ENCODE peak calls at places on chromosomes 3 and 15, in six cellular contexts. One of them, this sample, is unnamed.
A peak's percentile ranks its signal among the peaks of the same experiment; 100 is the strongest.

GRCh38 chr15:97085806-97086205 is 755.3 kb downstream of the NR2F2 start:
- DNase-seq in astrocyte of the spinal cord: no peak
- DNase-seq in endothelial cell: no peak
- DNase-seq in fibroblast of pulmonary artery: no peak
- DNase-seq in fibroblast of mammary gland: no peak
- DNase-seq in heart right ventricle: no peak
- DNase-seq in this sample: no peak

GRCh38 chr3:192063570-192063969 is 602.6 kb downstream of the PYDC2 start:
- DNase-seq in fibroblast of mammary gland: peak; percentile 16
- DNase-seq in heart right ventricle: peak; percentile 58
- DNase-seq in fibroblast of pulmonary artery: no peak
- DNase-seq in astrocyte of the spinal cord: peak; percentile 33
- DNase-seq in endothelial cell: no peak
- DNase-seq in this sample: no peak

GRCh38 chr15:78938608-78939488 is 6.0 kb downstream of the CTSH start:
- DNase-seq in fibroblast of mammary gland: no peak
- DNase-seq in endothelial cell: no peak
- DNase-seq in astrocyte of the spinal cord: no peak
- DNase-seq in heart right ventricle: no peak
- DNase-seq in fibroblast of pulmonary artery: no peak
- DNase-seq in this sample: no peak

GRCh38 chr15:45604321-45604720 is 17.1 kb downstream of the BLOC1S6 start:
- DNase-seq in endothelial cell: no peak
- DNase-seq in fibroblast of pulmonary artery: no peak
- DNase-seq in astrocyte of the spinal cord: no peak
- DNase-seq in fibroblast of mammary gland: no peak
- DNase-seq in heart right ventricle: no peak
- DNase-seq in this sample: no peak

GRCh38 chr15:25783607-25784131 is 79.5 kb downstream of the ATP10A start:
- DNase-seq in heart right ventricle: no peak
- DNase-seq in astrocyte of the spinal cord: peak; percentile 15
- DNase-seq in endothelial cell: peak; percentile 61
- DNase-seq in fibroblast of pulmonary artery: peak; percentile 25
- DNase-seq in fibroblast of mammary gland: peak; percentile 62
- DNase-seq in this sample: no peak

GRCh38 chr15:83845230-83845629 is 191.3 kb downstream of the ADAMTSL3 start:
- DNase-seq in endothelial cell: no peak
- DNase-seq in fibroblast of pulmonary artery: peak; percentile 96
- DNase-seq in astrocyte of the spinal cord: peak; percentile 25
- DNase-seq in fibroblast of mammary gland: peak; percentile 98
- DNase-seq in heart right ventricle: no peak
- DNase-seq in this sample: peak; percentile 94

GRCh38 chr3:71031914-71032521 is 551.5 kb downstream of the FOXP1 start:
- DNase-seq in fibroblast of mammary gland: no peak
- DNase-seq in fibroblast of pulmonary artery: peak; percentile 53
- DNase-seq in astrocyte of the spinal cord: no peak
- DNase-seq in endothelial cell: no peak
- DNase-seq in heart right ventricle: peak; percentile 14
- DNase-seq in this sample: no peak

GRCh38 chr3:152234657-152235375 is 33.9 kb upstream of the MBNL1 start:
- DNase-seq in astrocyte of the spinal cord: peak; percentile 30
- DNase-seq in fibroblast of pulmonary artery: no peak
- DNase-seq in endothelial cell: no peak
- DNase-seq in heart right ventricle: no peak
- DNase-seq in fibroblast of mammary gland: no peak
- DNase-seq in this sample: no peak

GRCh38 chr15:95152741-95153140 is 921.4 kb downstream of the MCTP2 start:
- DNase-seq in endothelial cell: no peak
- DNase-seq in fibroblast of mammary gland: no peak
- DNase-seq in heart right ventricle: no peak
- DNase-seq in astrocyte of the spinal cord: no peak
- DNase-seq in fibroblast of pulmonary artery: no peak
- DNase-seq in this sample: no peak

GRCh38 chr15:60704717-60705116 is 225.8 kb upstream of the ICE2 start:
- DNase-seq in heart right ventricle: no peak
- DNase-seq in endothelial cell: no peak
- DNase-seq in fibroblast of pulmonary artery: no peak
- DNase-seq in astrocyte of the spinal cord: no peak
- DNase-seq in fibroblast of mammary gland: no peak
- DNase-seq in this sample: no peak

GRCh38 chr3:105691633-105692032 is 177.2 kb downstream of the CBLB start:
- DNase-seq in fibroblast of mammary gland: peak; percentile 81
- DNase-seq in heart right ventricle: no peak
- DNase-seq in astrocyte of the spinal cord: no peak
- DNase-seq in endothelial cell: no peak
- DNase-seq in fibroblast of pulmonary artery: peak; percentile 32
- DNase-seq in this sample: no peak

GRCh38 chr3:106522397-106522796 is 653.6 kb upstream of the CBLB start:
- DNase-seq in fibroblast of mammary gland: no peak
- DNase-seq in endothelial cell: no peak
- DNase-seq in astrocyte of the spinal cord: no peak
- DNase-seq in heart right ventricle: no peak
- DNase-seq in fibroblast of pulmonary artery: no peak
- DNase-seq in this sample: no peak

GRCh38 chr3:148366743-148367410 is 330.8 kb upstream of the AGTR1 start:
- DNase-seq in endothelial cell: no peak
- DNase-seq in astrocyte of the spinal cord: peak; percentile 29
- DNase-seq in heart right ventricle: no peak
- DNase-seq in fibroblast of mammary gland: peak; percentile 30
- DNase-seq in fibroblast of pulmonary artery: peak; percentile 26
- DNase-seq in this sample: peak; percentile 62

GRCh38 chr3:105758451-105758850 is 110.4 kb downstream of the CBLB start:
- DNase-seq in fibroblast of mammary gland: no peak
- DNase-seq in heart right ventricle: no peak
- DNase-seq in endothelial cell: no peak
- DNase-seq in fibroblast of pulmonary artery: no peak
- DNase-seq in astrocyte of the spinal cord: no peak
- DNase-seq in this sample: no peak

GRCh38 chr3:49017978-49018706 is at the start of gene DALRD3:
- DNase-seq in astrocyte of the spinal cord: peak; percentile 55
- DNase-seq in fibroblast of mammary gland: peak; percentile 42
- DNase-seq in endothelial cell: peak; percentile 54
- DNase-seq in heart right ventricle: peak; percentile 73
- DNase-seq in fibroblast of pulmonary artery: peak; percentile 53
- DNase-seq in this sample: peak; percentile 72

GRCh38 chr3:4997946-4998345 is 18.7 kb downstream of the BHLHE40 start:
- DNase-seq in endothelial cell: no peak
- DNase-seq in heart right ventricle: no peak
- DNase-seq in fibroblast of pulmonary artery: no peak
- DNase-seq in astrocyte of the spinal cord: no peak
- DNase-seq in fibroblast of mammary gland: no peak
- DNase-seq in this sample: no peak

GRCh38 chr15:83066034-83066760 is 855 bp downstream of the BTBD1 start:
- DNase-seq in heart right ventricle: peak; percentile 11
- DNase-seq in astrocyte of the spinal cord: no peak
- DNase-seq in fibroblast of mammary gland: no peak
- DNase-seq in endothelial cell: no peak
- DNase-seq in fibroblast of pulmonary artery: no peak
- DNase-seq in this sample: peak; percentile 13

GRCh38 chr15:68552773-68553172 is 26.0 kb upstream of the CORO2B start:
- DNase-seq in fibroblast of pulmonary artery: no peak
- DNase-seq in heart right ventricle: no peak
- DNase-seq in endothelial cell: no peak
- DNase-seq in astrocyte of the spinal cord: peak; percentile 45
- DNase-seq in fibroblast of mammary gland: no peak
- DNase-seq in this sample: peak; percentile 61

GRCh38 chr3:143090486-143090885 is 29.1 kb upstream of the CHST2 start:
- DNase-seq in heart right ventricle: peak; percentile 13
- DNase-seq in fibroblast of pulmonary artery: no peak
- DNase-seq in fibroblast of mammary gland: no peak
- DNase-seq in endothelial cell: no peak
- DNase-seq in astrocyte of the spinal cord: no peak
- DNase-seq in this sample: no peak

GRCh38 chr3:119794971-119795612 is 13.2 kb downstream of the NR1I2 start:
- DNase-seq in astrocyte of the spinal cord: no peak
- DNase-seq in fibroblast of mammary gland: peak; percentile 15
- DNase-seq in fibroblast of pulmonary artery: peak; percentile 13
- DNase-seq in heart right ventricle: no peak
- DNase-seq in endothelial cell: no peak
- DNase-seq in this sample: peak; percentile 16

GRCh38 chr3:131091768-131092167 is 65.1 kb downstream of the NEK11 start:
- DNase-seq in astrocyte of the spinal cord: no peak
- DNase-seq in endothelial cell: no peak
- DNase-seq in fibroblast of mammary gland: peak; percentile 18
- DNase-seq in fibroblast of pulmonary artery: no peak
- DNase-seq in heart right ventricle: no peak
- DNase-seq in this sample: peak; percentile 26

GRCh38 chr3:150145659-150146058 is 175.0 kb upstream of the PFN2 start:
- DNase-seq in endothelial cell: no peak
- DNase-seq in fibroblast of mammary gland: peak; percentile 58
- DNase-seq in fibroblast of pulmonary artery: peak; percentile 36
- DNase-seq in astrocyte of the spinal cord: peak; percentile 82
- DNase-seq in heart right ventricle: no peak
- DNase-seq in this sample: peak; percentile 97

GRCh38 chr3:8097690-8098089 is 403.9 kb upstream of the LMCD1 start:
- DNase-seq in heart right ventricle: no peak
- DNase-seq in fibroblast of mammary gland: no peak
- DNase-seq in endothelial cell: no peak
- DNase-seq in fibroblast of pulmonary artery: no peak
- DNase-seq in astrocyte of the spinal cord: no peak
- DNase-seq in this sample: no peak

GRCh38 chr3:8094415-8094814 is 407.2 kb upstream of the LMCD1 start:
- DNase-seq in astrocyte of the spinal cord: no peak
- DNase-seq in fibroblast of mammary gland: no peak
- DNase-seq in fibroblast of pulmonary artery: no peak
- DNase-seq in heart right ventricle: no peak
- DNase-seq in endothelial cell: no peak
- DNase-seq in this sample: no peak

DNA sequence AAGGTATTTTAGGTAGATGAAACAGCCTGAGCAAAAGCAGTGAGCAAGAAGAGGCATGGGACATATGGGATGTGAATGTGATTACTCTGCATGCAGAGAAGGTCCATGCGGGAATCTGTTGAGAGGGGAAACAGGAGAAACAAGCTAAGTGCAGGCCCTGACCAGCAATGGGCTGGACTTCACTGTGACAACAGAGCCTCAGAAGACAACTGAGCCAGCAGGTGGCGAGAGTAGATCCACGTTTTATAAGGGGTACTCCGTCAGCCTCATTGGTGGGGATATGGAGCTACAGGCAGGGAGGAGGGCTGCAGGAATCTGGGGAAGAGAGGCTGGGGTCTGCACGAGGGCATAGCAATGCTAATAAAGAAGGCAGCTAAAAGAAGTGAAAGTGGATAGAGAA is 405.9 kb upstream of the LMCD1 start:
- DNase-seq in endothelial cell: peak; percentile 38
- DNase-seq in fibroblast of pulmonary artery: no peak
- DNase-seq in heart right ventricle: no peak
- DNase-seq in astrocyte of the spinal cord: no peak
- DNase-seq in fibroblast of mammary gland: no peak
- DNase-seq in this sample: no peak
- TF ChIP-seq CTCF in endothelial cell: no peak
- TF ChIP-seq CTCF in fibroblast of pulmonary artery: no peak
- TF ChIP-seq CTCF in heart right ventricle: no peak
- TF ChIP-seq CTCF in astrocyte of the spinal cord: no peak
- TF ChIP-seq CTCF in fibroblast of mammary gland: no peak
- TF ChIP-seq CTCF in this sample: no peak

DNA sequence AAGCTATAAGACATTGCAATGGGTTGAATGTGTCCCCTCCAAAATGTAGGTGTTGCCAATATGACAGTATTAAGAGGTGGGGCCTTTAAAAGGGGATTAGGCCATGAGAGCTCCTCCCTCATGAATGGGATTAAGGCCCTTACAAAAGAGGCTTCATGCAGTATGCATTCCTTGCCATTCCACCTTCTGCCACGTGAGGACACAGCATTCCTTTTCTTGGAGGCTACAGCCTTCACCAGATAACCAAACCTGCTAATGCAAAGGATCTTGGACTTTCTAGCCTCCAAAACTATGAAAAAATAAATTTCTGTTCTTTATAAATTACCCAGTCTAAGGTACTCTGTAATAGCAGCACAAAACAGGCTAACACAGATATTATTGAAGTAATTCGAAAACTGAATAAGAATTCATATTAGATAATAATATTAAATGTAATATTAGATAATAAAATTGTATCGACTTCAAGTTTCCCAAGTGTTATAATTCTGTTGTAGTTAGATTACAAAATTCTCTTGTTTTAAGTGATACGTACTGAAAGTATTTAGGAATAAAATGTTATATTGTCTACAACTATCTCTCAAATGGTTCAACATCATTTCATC is 29.4 kb upstream of the ATP8B4 start:
- DNase-seq in fibroblast of mammary gland: peak; percentile 72
- DNase-seq in heart right ventricle: no peak
- DNase-seq in fibroblast of pulmonary artery: peak; percentile 81
- DNase-seq in endothelial cell: peak; percentile 54
- DNase-seq in astrocyte of the spinal cord: peak; percentile 69
- DNase-seq in this sample: peak; percentile 91
- TF ChIP-seq CTCF in fibroblast of mammary gland: peak; percentile 62
- TF ChIP-seq CTCF in heart right ventricle: peak; percentile 28
- TF ChIP-seq CTCF in fibroblast of pulmonary artery: peak; percentile 78
- TF ChIP-seq CTCF in endothelial cell: peak; percentile 40
- TF ChIP-seq CTCF in astrocyte of the spinal cord: peak; percentile 81
- TF ChIP-seq CTCF in this sample: peak; percentile 89

GRCh38 chr3:50372349-50372748 is 13.0 kb upstream of the TMEM115 start:
- DNase-seq in fibroblast of mammary gland: no peak
- DNase-seq in astrocyte of the spinal cord: no peak
- DNase-seq in heart right ventricle: no peak
- DNase-seq in fibroblast of pulmonary artery: no peak
- DNase-seq in endothelial cell: no peak
- DNase-seq in this sample: no peak

GRCh38 chr3:50371133-50371670 is 11.9 kb upstream of the TMEM115 start:
- DNase-seq in astrocyte of the spinal cord: no peak
- DNase-seq in fibroblast of pulmonary artery: peak; percentile 23
- DNase-seq in heart right ventricle: no peak
- DNase-seq in endothelial cell: no peak
- DNase-seq in fibroblast of mammary gland: peak; percentile 58
- DNase-seq in this sample: no peak

GRCh38 chr3:50369271-50369670 is 9.9 kb upstream of the TMEM115 start:
- DNase-seq in endothelial cell: no peak
- DNase-seq in heart right ventricle: no peak
- DNase-seq in fibroblast of pulmonary artery: no peak
- DNase-seq in fibroblast of mammary gland: no peak
- DNase-seq in astrocyte of the spinal cord: no peak
- DNase-seq in this sample: no peak

GRCh38 chr3:50373146-50373864 is 14.0 kb upstream of the TMEM115 start:
- DNase-seq in heart right ventricle: no peak
- DNase-seq in fibroblast of pulmonary artery: no peak
- DNase-seq in fibroblast of mammary gland: no peak
- DNase-seq in astrocyte of the spinal cord: no peak
- DNase-seq in endothelial cell: no peak
- DNase-seq in this sample: no peak

DNA sequence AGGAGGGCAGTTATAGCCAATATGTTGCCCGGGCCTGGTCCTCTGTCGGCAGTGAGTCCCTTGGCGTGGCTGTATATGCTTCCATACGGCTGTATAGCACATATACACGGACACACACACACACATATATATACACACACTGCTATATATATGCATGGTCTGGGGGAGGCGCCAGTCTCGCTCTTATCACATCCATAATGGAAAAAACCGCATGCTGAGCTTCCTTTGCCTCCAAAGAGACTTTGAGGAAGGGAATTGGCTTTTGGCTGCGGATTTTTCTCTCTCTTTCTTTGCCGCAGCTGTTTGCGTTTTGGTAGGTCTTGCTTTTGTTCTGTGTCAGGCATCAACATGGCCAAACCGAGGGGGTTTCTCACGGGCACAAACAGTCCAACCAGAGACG is 11.3 kb upstream of the TMEM115 start:
- DNase-seq in heart right ventricle: no peak
- DNase-seq in endothelial cell: peak; percentile 41
- DNase-seq in fibroblast of mammary gland: peak; percentile 20
- DNase-seq in astrocyte of the spinal cord: no peak
- DNase-seq in fibroblast of pulmonary artery: peak; percentile 54
- DNase-seq in this sample: peak; percentile 74
- TF ChIP-seq CTCF in heart right ventricle: no peak
- TF ChIP-seq CTCF in endothelial cell: no peak
- TF ChIP-seq CTCF in fibroblast of mammary gland: no peak
- TF ChIP-seq CTCF in astrocyte of the spinal cord: peak; percentile 12
- TF ChIP-seq CTCF in fibroblast of pulmonary artery: peak; percentile 15
- TF ChIP-seq CTCF in this sample: peak; percentile 53

GRCh38 chr3:196621581-196621980 is 17.9 kb upstream of the NRROS start:
- DNase-seq in heart right ventricle: no peak
- DNase-seq in astrocyte of the spinal cord: no peak
- DNase-seq in endothelial cell: no peak
- DNase-seq in fibroblast of mammary gland: no peak
- DNase-seq in fibroblast of pulmonary artery: no peak
- DNase-seq in this sample: no peak
- TF ChIP-seq CTCF in heart right ventricle: no peak
- TF ChIP-seq CTCF in astrocyte of the spinal cord: no peak
- TF ChIP-seq CTCF in endothelial cell: no peak
- TF ChIP-seq CTCF in fibroblast of mammary gland: no peak
- TF ChIP-seq CTCF in fibroblast of pulmonary artery: no peak
- TF ChIP-seq CTCF in this sample: no peak